ENCODE peak calls at places on chromosomes 4 and X, in seven cellular contexts. Q is NCI-H510A; U is hepatocyte; G is NCI-H2081; M is stimulated activated CD4-positive, alpha-beta T cell treated with anti-CD3 and anti-CD28 coated beads, Interleukin-12 subunit alpha, Interleukin-12 subunit beta, amount 100 ng/mL, for 48 hours; W is GM06990; E is NCI-H1092. N is an unnamed sample.

GRCh38 chr4:54423066-54423465 is 194.0 kb downstream of the PDGFRA start:
- DNase-seq in Q (no peak), U (no peak), G (no peak), M (no peak), W (no peak), E (no peak), N (no peak)

GRCh38 chr4:1413221-1413663 is 7.0 kb upstream of the NKX1-1 start:
- DNase-seq in Q (no peak), U (peak; percentile 2), G (no peak), M (no peak), W (no peak), E (no peak), N (no peak)

GRCh38 chrX:18640686-18641085 is 31.2 kb downstream of the RS1 start:
- DNase-seq in Q (peak; percentile 74), U (no peak), G (no peak), M (no peak), W (no peak), E (no peak), N (no peak)

GRCh38 chrX:101160001-101160400 is 59.6 kb upstream of the DRP2 start:
- DNase-seq in Q (no peak), U (no peak), G (no peak), M (no peak), W (no peak), E (no peak), N (no peak)

GRCh38 chr4:21858971-21859370 is 89.6 kb downstream of the KCNIP4 start:
- DNase-seq in Q (no peak), U (no peak), G (no peak), M (no peak), W (no peak), E (no peak), N (no peak)

GRCh38 chr4:101835121-101835904 is 44.8 kb downstream of the BANK1 start:
- DNase-seq in Q (peak; percentile 13), U (peak; percentile 15), G (peak; percentile 6), M (no peak), W (no peak), E (peak; percentile 63), N (peak; percentile 29)

GRCh38 chrX:12997898-12998687 is 23.2 kb downstream of the TMSB4X start:
- DNase-seq in Q (no peak), U (no peak), G (no peak), M (no peak), W (no peak), E (no peak), N (no peak)

GRCh38 chr4:52795533-52795932 is 44.3 kb upstream of the ERVMER34-1 start:
- DNase-seq in Q (no peak), U (no peak), G (no peak), M (no peak), W (no peak), E (no peak), N (no peak)

GRCh38 chr4:2354760-2355159 is 63.7 kb downstream of the ZFYVE28 start:
- DNase-seq in Q (no peak), U (no peak), G (no peak), M (no peak), W (no peak), E (no peak), N (no peak)

GRCh38 chrX:69664693-69665092 is 48.8 kb downstream of the EDA start:
- DNase-seq in Q (no peak), U (no peak), G (no peak), M (no peak), W (no peak), E (no peak), N (no peak)

GRCh38 chr4:184664445-184665210 is 15.1 kb downstream of the PRIMPOL start:
- DNase-seq in Q (no peak), U (no peak), G (no peak), M (no peak), W (no peak), E (no peak), N (no peak)

GRCh38 chr4:13872145-13872544 is 244.6 kb upstream of the BOD1L1 start:
- DNase-seq in Q (no peak), U (peak; percentile 40), G (no peak), M (no peak), W (no peak), E (no peak), N (no peak)

GRCh38 chrX:8191022-8191421 is 20.0 kb upstream of the VCX2 start:
- DNase-seq in Q (no peak), U (peak; percentile 57), G (no peak), M (no peak), W (no peak), E (no peak), N (no peak)

GRCh38 chrX:97629597-97629985 is 745.9 kb downstream of the RPA4 start:
- DNase-seq in Q (no peak), U (no peak), G (peak; percentile 38), M (no peak), W (no peak), E (peak; percentile 6), N (no peak)

GRCh38 chrX:63506320-63506719 is 155.2 kb upstream of the SPIN4 start:
- DNase-seq in Q (no peak), U (peak; percentile 26), G (no peak), M (no peak), W (no peak), E (peak; percentile 4), N (peak; percentile 1)

GRCh38 chrX:123339201-123339905 is 155.3 kb downstream of the GRIA3 start:
- DNase-seq in Q (no peak), U (peak; percentile 10), G (no peak), M (no peak), W (no peak), E (no peak), N (no peak)

GRCh38 chr4:39456946-39457763 is 1.6 kb downstream of the RPL9 start:
- DNase-seq in Q (no peak), U (no peak), G (no peak), M (no peak), W (no peak), E (no peak), N (no peak)

GRCh38 chr4:163866728-163867313 is 372.3 kb downstream of the TMA16 start:
- DNase-seq in Q (no peak), U (no peak), G (no peak), M (no peak), W (no peak), E (no peak), N (no peak)

GRCh38 chr4:94152466-94152865 is 55.2 kb upstream of the SMARCAD1 start:
- DNase-seq in Q (no peak), U (no peak), G (no peak), M (no peak), W (no peak), E (no peak), N (no peak)

GRCh38 chr4:17490575-17491059 is 21.3 kb downstream of the QDPR start:
- DNase-seq in Q (no peak), U (peak; percentile 65), G (peak; percentile 13), M (no peak), W (no peak), E (no peak), N (no peak)

GRCh38 chr4:95068401-95068800 is 310.6 kb downstream of the BMPR1B start:
- DNase-seq in Q (no peak), U (no peak), G (no peak), M (no peak), W (no peak), E (no peak), N (no peak)

GRCh38 chrX:6199519-6199918 is 29.1 kb downstream of the NLGN4X start:
- DNase-seq in Q (no peak), U (no peak), G (no peak), M (no peak), W (no peak), E (no peak), N (no peak)

GRCh38 chr4:3291969-3292570 is 751 bp upstream of the RGS12 start:
- DNase-seq in Q (no peak), U (peak; percentile 80), G (peak; percentile 57), M (no peak), W (no peak), E (no peak), N (no peak)

GRCh38 chrX:70436380-70436779 is 8.3 kb upstream of the DLG3 start:
- DNase-seq in Q (no peak), U (no peak), G (no peak), M (no peak), W (no peak), E (peak; percentile 25), N (no peak)

GRCh38 chrX:64204701-64205440 is 637 bp downstream of the AMER1 start:
- DNase-seq in Q (peak; percentile 7), U (peak; percentile 44), G (peak; percentile 44), M (peak; percentile 2), W (peak; percentile 51), E (no peak), N (no peak)

GRCh38 chr4:142473218-142473959 is 372.7 kb downstream of the INPP4B start:
- DNase-seq in Q (peak; percentile 79), U (no peak), G (no peak), M (no peak), W (no peak), E (peak; percentile 1), N (peak; percentile 87)

GRCh38 chr4:81523672-81524436 is 52.1 kb upstream of the RASGEF1B start:
- DNase-seq in Q (no peak), U (no peak), G (no peak), M (no peak), W (no peak), E (no peak), N (no peak)

GRCh38 chr4:77697860-77698599 is 92.4 kb downstream of the CXCL13 start:
- DNase-seq in Q (peak; percentile 28), U (peak; percentile 68), G (peak; percentile 2), M (no peak), W (no peak), E (no peak), N (no peak)

GRCh38 chr4:56689231-56689630 is 8.1 kb upstream of the HOPX start:
- DNase-seq in Q (no peak), U (no peak), G (no peak), M (no peak), W (no peak), E (no peak), N (no peak)

GRCh38 chr4:123622572-123622971 is 226.0 kb downstream of the SPRY1 start:
- DNase-seq in Q (no peak), U (no peak), G (no peak), M (no peak), W (no peak), E (no peak), N (no peak)

GRCh38 chrX:49212861-49213260 is 12.9 kb upstream of the SYP start:
- DNase-seq in Q (no peak), U (no peak), G (no peak), M (no peak), W (no peak), E (no peak), N (no peak)

GRCh38 chr4:95929448-95930064 is 89.7 kb downstream of the PDHA2 start:
- DNase-seq in Q (no peak), U (no peak), G (no peak), M (no peak), W (no peak), E (no peak), N (no peak)

GRCh38 chr4:144645621-144646522 is at the start of gene HHIP:
- DNase-seq in Q (no peak), U (peak; percentile 78), G (peak; percentile 11), M (no peak), W (peak; percentile 30), E (no peak), N (no peak)

GRCh38 chr4:107712236-107712635 is 7.8 kb downstream of the PAPSS1 start:
- DNase-seq in Q (no peak), U (no peak), G (no peak), M (no peak), W (no peak), E (no peak), N (no peak)

GRCh38 chr4:161696957-161697356 is 466.8 kb downstream of the FSTL5 start:
- DNase-seq in Q (no peak), U (no peak), G (no peak), M (no peak), W (no peak), E (no peak), N (no peak)

GRCh38 chr4:55183926-55184599 is 58.7 kb upstream of the KDR start:
- DNase-seq in Q (no peak), U (peak; percentile 70), G (no peak), M (no peak), W (no peak), E (no peak), N (no peak)

GRCh38 chrX:117969782-117970181 is 146.8 kb downstream of the KLHL13 start:
- DNase-seq in Q (no peak), U (no peak), G (no peak), M (no peak), W (no peak), E (no peak), N (no peak)